ENCODE peak calls at places on chromosomes 2 and 18, in nine cellular contexts. One of them, this sample, is unnamed.

GRCh38 chr2:156930423-156930822 is 327.1 kb upstream of the GALNT5 start:
- DNase-seq in tibial artery: no peak
- DNase-seq in endothelial cell of umbilical vein: no peak
- DNase-seq in CD8-positive, alpha-beta T cell: no peak
- DNase-seq in CD4-positive, CD25-positive, alpha-beta regulatory T cell: no peak
- DNase-seq in Peyer's patch: no peak
- DNase-seq in left ventricle myocardium inferior: no peak
- DNase-seq in H9: no peak
- DNase-seq in neural progenitor cell: no peak
- DNase-seq in this sample: no peak

GRCh38 chr2:84338069-84338468 is 121.0 kb downstream of the SUCLG1 start:
- DNase-seq in tibial artery: no peak
- DNase-seq in endothelial cell of umbilical vein: no peak
- DNase-seq in CD8-positive, alpha-beta T cell: no peak
- DNase-seq in CD4-positive, CD25-positive, alpha-beta regulatory T cell: no peak
- DNase-seq in Peyer's patch: no peak
- DNase-seq in left ventricle myocardium inferior: no peak
- DNase-seq in H9: no peak
- DNase-seq in neural progenitor cell: no peak
- DNase-seq in this sample: no peak

GRCh38 chr18:76524900-76525698 is 30.1 kb upstream of the ZNF516 start:
- DNase-seq in tibial artery: no peak
- DNase-seq in endothelial cell of umbilical vein: no peak
- DNase-seq in CD8-positive, alpha-beta T cell: no peak
- DNase-seq in CD4-positive, CD25-positive, alpha-beta regulatory T cell: no peak
- DNase-seq in Peyer's patch: no peak
- DNase-seq in left ventricle myocardium inferior: no peak
- DNase-seq in H9: no peak
- DNase-seq in neural progenitor cell: peak; percentile 71
- DNase-seq in this sample: no peak

GRCh38 chr2:24189551-24189950 is 14.7 kb downstream of the FAM228A start:
- DNase-seq in tibial artery: no peak
- DNase-seq in endothelial cell of umbilical vein: no peak
- DNase-seq in CD8-positive, alpha-beta T cell: no peak
- DNase-seq in CD4-positive, CD25-positive, alpha-beta regulatory T cell: no peak
- DNase-seq in Peyer's patch: no peak
- DNase-seq in left ventricle myocardium inferior: no peak
- DNase-seq in H9: no peak
- DNase-seq in neural progenitor cell: no peak
- DNase-seq in this sample: no peak

GRCh38 chr2:234544659-234545611 is 48.1 kb upstream of the ARL4C start:
- DNase-seq in tibial artery: peak; percentile 36
- DNase-seq in endothelial cell of umbilical vein: peak; percentile 38
- DNase-seq in CD8-positive, alpha-beta T cell: peak; percentile 69
- DNase-seq in CD4-positive, CD25-positive, alpha-beta regulatory T cell: peak; percentile 78
- DNase-seq in Peyer's patch: peak; percentile 85
- DNase-seq in left ventricle myocardium inferior: peak; percentile 33
- DNase-seq in H9: peak; percentile 89
- DNase-seq in neural progenitor cell: peak; percentile 86
- DNase-seq in this sample: no peak

GRCh38 chr18:25805323-25805722 is 285.1 kb downstream of the SS18 start:
- DNase-seq in tibial artery: peak; percentile 48
- DNase-seq in endothelial cell of umbilical vein: no peak
- DNase-seq in CD8-positive, alpha-beta T cell: no peak
- DNase-seq in CD4-positive, CD25-positive, alpha-beta regulatory T cell: no peak
- DNase-seq in Peyer's patch: no peak
- DNase-seq in left ventricle myocardium inferior: no peak
- DNase-seq in H9: no peak
- DNase-seq in neural progenitor cell: no peak
- DNase-seq in this sample: no peak

GRCh38 chr18:5197461-5197860 is 404 bp upstream of the AKAIN1 start:
- DNase-seq in tibial artery: no peak
- DNase-seq in endothelial cell of umbilical vein: no peak
- DNase-seq in CD8-positive, alpha-beta T cell: no peak
- DNase-seq in CD4-positive, CD25-positive, alpha-beta regulatory T cell: no peak
- DNase-seq in Peyer's patch: no peak
- DNase-seq in left ventricle myocardium inferior: no peak
- DNase-seq in H9: peak; percentile 43
- DNase-seq in neural progenitor cell: no peak
- DNase-seq in this sample: no peak

GRCh38 chr18:42137671-42138375 is 182.8 kb downstream of the PIK3C3 start:
- DNase-seq in tibial artery: no peak
- DNase-seq in endothelial cell of umbilical vein: no peak
- DNase-seq in CD8-positive, alpha-beta T cell: no peak
- DNase-seq in CD4-positive, CD25-positive, alpha-beta regulatory T cell: no peak
- DNase-seq in Peyer's patch: no peak
- DNase-seq in left ventricle myocardium inferior: no peak
- DNase-seq in H9: no peak
- DNase-seq in neural progenitor cell: no peak
- DNase-seq in this sample: no peak

DNA sequence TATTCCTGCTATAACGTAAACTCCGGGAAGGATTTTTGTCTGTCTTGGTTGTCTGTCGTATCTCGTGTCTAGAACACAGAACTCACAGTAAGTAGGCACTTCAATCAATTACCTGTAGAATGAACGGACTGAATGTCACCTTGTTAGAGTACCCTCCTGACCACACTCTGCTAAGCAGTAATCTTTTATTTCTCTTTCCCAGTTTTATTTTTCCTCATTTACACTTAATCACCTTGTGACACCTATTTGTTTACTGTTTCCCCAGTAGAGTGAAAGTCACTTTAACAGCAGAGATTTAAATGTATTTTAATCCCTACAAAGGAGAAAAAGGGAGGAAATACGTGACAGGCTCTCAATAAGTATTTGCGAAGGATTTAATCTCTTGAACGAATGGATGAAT is 514 bp upstream of the EPB41L5 start:
- DNase-seq in tibial artery: no peak
- DNase-seq in endothelial cell of umbilical vein: no peak
- DNase-seq in CD8-positive, alpha-beta T cell: no peak
- DNase-seq in CD4-positive, CD25-positive, alpha-beta regulatory T cell: no peak
- DNase-seq in Peyer's patch: no peak
- DNase-seq in left ventricle myocardium inferior: no peak
- DNase-seq in H9: no peak
- DNase-seq in neural progenitor cell: no peak
- DNase-seq in this sample: no peak
- H3K27ac ChIP-seq in tibial artery: peak overlapping the region; percentile 90
- H3K27ac ChIP-seq in endothelial cell of umbilical vein: no peak overlapping the region
- H3K27ac ChIP-seq in CD8-positive, alpha-beta T cell: peak overlapping the region; percentile 32
- H3K27ac ChIP-seq in CD4-positive, CD25-positive, alpha-beta regulatory T cell: peak overlapping the region; percentile 52
- H3K27ac ChIP-seq in Peyer's patch: peak overlapping the region; percentile 84
- H3K27ac ChIP-seq in left ventricle myocardium inferior: peak overlapping the region; percentile 90
- H3K27ac ChIP-seq in H9: no peak overlapping the region
- H3K27ac ChIP-seq in neural progenitor cell: no peak overlapping the region
- H3K27ac ChIP-seq in this sample: peak overlapping the region; percentile 30

DNA sequence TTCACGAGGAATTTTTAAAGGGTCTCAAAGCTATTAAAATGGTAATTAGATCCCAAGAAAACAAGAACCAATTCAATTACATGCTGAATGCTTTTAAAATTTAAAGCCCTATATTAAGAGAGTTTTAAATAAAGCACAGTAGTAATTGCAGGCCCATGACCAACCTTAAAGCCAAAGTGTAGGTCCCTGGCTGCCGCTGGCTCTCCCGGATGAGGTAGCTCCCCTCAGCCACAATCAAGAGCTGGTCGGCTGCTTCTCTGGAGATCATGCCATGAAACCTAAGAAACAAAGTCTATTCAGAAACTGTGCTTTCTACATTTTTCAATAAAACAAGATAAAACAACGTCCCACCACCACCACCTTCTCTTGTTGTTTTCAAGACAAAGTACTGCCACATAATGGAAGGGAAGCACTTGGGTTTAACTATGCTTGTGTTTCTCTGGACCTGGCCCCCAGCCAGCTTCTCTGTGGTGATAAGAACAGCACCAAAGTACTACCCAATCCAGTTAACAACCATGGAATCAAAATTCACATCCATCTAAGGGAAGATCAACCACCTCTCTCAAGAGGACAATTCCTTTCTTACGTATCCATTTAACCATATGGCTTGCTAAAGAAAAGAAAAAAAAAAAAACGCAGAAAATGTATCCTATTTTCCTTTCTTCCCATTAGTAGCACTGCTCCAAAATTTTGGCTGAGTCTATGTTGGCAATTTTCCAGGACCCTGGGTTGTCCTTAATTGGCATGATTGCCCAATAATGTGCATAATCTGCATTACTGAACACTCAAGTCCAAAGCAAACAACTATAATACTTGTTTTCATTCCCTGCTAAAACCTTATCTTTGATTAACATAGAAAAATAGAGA is 90.1 kb downstream of the CHN1 start:
- DNase-seq in tibial artery: peak; percentile 39
- DNase-seq in endothelial cell of umbilical vein: peak; percentile 45
- DNase-seq in CD8-positive, alpha-beta T cell: no peak
- DNase-seq in CD4-positive, CD25-positive, alpha-beta regulatory T cell: no peak
- DNase-seq in Peyer's patch: no peak
- DNase-seq in left ventricle myocardium inferior: peak; percentile 51
- DNase-seq in H9: no peak
- DNase-seq in neural progenitor cell: no peak
- DNase-seq in this sample: no peak
- H3K27ac ChIP-seq in tibial artery: no peak overlapping the region
- H3K27ac ChIP-seq in endothelial cell of umbilical vein: no peak overlapping the region
- H3K27ac ChIP-seq in CD8-positive, alpha-beta T cell: no peak overlapping the region
- H3K27ac ChIP-seq in CD4-positive, CD25-positive, alpha-beta regulatory T cell: no peak overlapping the region
- H3K27ac ChIP-seq in Peyer's patch: no peak overlapping the region
- H3K27ac ChIP-seq in left ventricle myocardium inferior: no peak overlapping the region
- H3K27ac ChIP-seq in H9: no peak overlapping the region
- H3K27ac ChIP-seq in neural progenitor cell: peak overlapping the region; percentile 23
- H3K27ac ChIP-seq in this sample: peak overlapping the region; percentile 14

DNA sequence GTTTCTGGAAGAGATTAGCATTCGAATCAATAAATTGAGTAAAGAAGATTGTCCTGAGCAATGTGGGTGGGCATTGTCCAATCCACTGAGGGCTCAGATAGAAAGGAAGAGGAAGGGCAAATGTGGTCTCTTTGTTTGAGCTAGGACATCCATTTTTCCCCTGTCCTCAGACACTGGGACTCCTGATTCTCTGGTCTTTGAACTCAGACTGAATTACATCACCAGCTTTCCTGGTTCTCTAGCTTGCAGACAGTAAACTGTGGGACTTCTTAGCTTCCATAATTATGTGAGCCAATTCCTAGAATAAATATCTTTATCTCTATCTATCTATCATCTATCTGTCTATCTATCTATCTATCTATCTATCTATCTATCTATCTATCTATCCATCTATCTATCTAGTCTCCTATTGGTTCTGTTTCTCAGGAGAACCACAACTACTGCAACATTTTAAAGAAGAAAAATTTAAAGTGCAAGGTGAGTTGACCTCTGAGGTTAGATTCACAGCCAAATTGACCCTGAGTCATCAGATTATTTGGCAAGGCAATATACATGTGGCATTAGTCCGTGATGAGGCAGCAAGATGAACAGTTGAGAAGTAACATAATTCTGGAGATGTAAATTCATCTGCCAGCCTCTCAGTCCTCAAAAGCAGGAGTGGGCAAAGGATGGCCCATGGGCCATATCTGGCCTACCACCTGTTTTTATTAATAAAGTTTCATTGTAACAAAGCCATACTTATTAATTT is 191.4 kb downstream of the PDE11A start:
- DNase-seq in tibial artery: no peak
- DNase-seq in endothelial cell of umbilical vein: no peak
- DNase-seq in CD8-positive, alpha-beta T cell: no peak
- DNase-seq in CD4-positive, CD25-positive, alpha-beta regulatory T cell: no peak
- DNase-seq in Peyer's patch: no peak
- DNase-seq in left ventricle myocardium inferior: no peak
- DNase-seq in H9: no peak
- DNase-seq in neural progenitor cell: no peak
- DNase-seq in this sample: no peak
- H3K27ac ChIP-seq in tibial artery: no peak overlapping the region
- H3K27ac ChIP-seq in endothelial cell of umbilical vein: no peak overlapping the region
- H3K27ac ChIP-seq in CD8-positive, alpha-beta T cell: no peak overlapping the region
- H3K27ac ChIP-seq in CD4-positive, CD25-positive, alpha-beta regulatory T cell: no peak overlapping the region
- H3K27ac ChIP-seq in Peyer's patch: peak overlapping the region; percentile 38
- H3K27ac ChIP-seq in left ventricle myocardium inferior: peak overlapping the region; percentile 71
- H3K27ac ChIP-seq in H9: no peak overlapping the region
- H3K27ac ChIP-seq in neural progenitor cell: no peak overlapping the region
- H3K27ac ChIP-seq in this sample: no peak overlapping the region

GRCh38 chr2:27714851-27715291 is 51.2 kb downstream of the SLC4A1AP start:
- DNase-seq in tibial artery: no peak
- DNase-seq in endothelial cell of umbilical vein: no peak
- DNase-seq in CD8-positive, alpha-beta T cell: no peak
- DNase-seq in CD4-positive, CD25-positive, alpha-beta regulatory T cell: no peak
- DNase-seq in Peyer's patch: no peak
- DNase-seq in left ventricle myocardium inferior: no peak
- DNase-seq in H9: no peak
- DNase-seq in neural progenitor cell: peak; percentile 19
- DNase-seq in this sample: no peak

GRCh38 chr2:27716301-27717069 is 52.8 kb downstream of the SLC4A1AP start:
- DNase-seq in tibial artery: no peak
- DNase-seq in endothelial cell of umbilical vein: no peak
- DNase-seq in CD8-positive, alpha-beta T cell: no peak
- DNase-seq in CD4-positive, CD25-positive, alpha-beta regulatory T cell: no peak
- DNase-seq in Peyer's patch: no peak
- DNase-seq in left ventricle myocardium inferior: no peak
- DNase-seq in H9: peak; percentile 59
- DNase-seq in neural progenitor cell: peak; percentile 32
- DNase-seq in this sample: no peak

GRCh38 chr2:27714053-27714452 is 50.4 kb downstream of the SLC4A1AP start:
- DNase-seq in tibial artery: no peak
- DNase-seq in endothelial cell of umbilical vein: no peak
- DNase-seq in CD8-positive, alpha-beta T cell: no peak
- DNase-seq in CD4-positive, CD25-positive, alpha-beta regulatory T cell: no peak
- DNase-seq in Peyer's patch: no peak
- DNase-seq in left ventricle myocardium inferior: no peak
- DNase-seq in H9: no peak
- DNase-seq in neural progenitor cell: no peak
- DNase-seq in this sample: no peak

GRCh38 chr2:27715318-27716165 is 51.9 kb downstream of the SLC4A1AP start:
- DNase-seq in tibial artery: peak; percentile 58
- DNase-seq in endothelial cell of umbilical vein: no peak
- DNase-seq in CD8-positive, alpha-beta T cell: peak; percentile 27
- DNase-seq in CD4-positive, CD25-positive, alpha-beta regulatory T cell: peak; percentile 56
- DNase-seq in Peyer's patch: no peak
- DNase-seq in left ventricle myocardium inferior: peak; percentile 79
- DNase-seq in H9: no peak
- DNase-seq in neural progenitor cell: peak; percentile 54
- DNase-seq in this sample: no peak

GRCh38 chr2:27717070-27717453 is 53.4 kb downstream of the SLC4A1AP start:
- DNase-seq in tibial artery: no peak
- DNase-seq in endothelial cell of umbilical vein: no peak
- DNase-seq in CD8-positive, alpha-beta T cell: no peak
- DNase-seq in CD4-positive, CD25-positive, alpha-beta regulatory T cell: no peak
- DNase-seq in Peyer's patch: no peak
- DNase-seq in left ventricle myocardium inferior: peak; percentile 50
- DNase-seq in H9: no peak
- DNase-seq in neural progenitor cell: no peak
- DNase-seq in this sample: no peak
- H3K27ac ChIP-seq in tibial artery: peak overlapping the region; percentile 95
- H3K27ac ChIP-seq in endothelial cell of umbilical vein: no peak overlapping the region
- H3K27ac ChIP-seq in CD8-positive, alpha-beta T cell: no peak overlapping the region
- H3K27ac ChIP-seq in CD4-positive, CD25-positive, alpha-beta regulatory T cell: no peak overlapping the region
- H3K27ac ChIP-seq in Peyer's patch: no peak overlapping the region
- H3K27ac ChIP-seq in left ventricle myocardium inferior: peak overlapping the region; percentile 96
- H3K27ac ChIP-seq in H9: no peak overlapping the region
- H3K27ac ChIP-seq in neural progenitor cell: no peak overlapping the region
- H3K27ac ChIP-seq in this sample: no peak overlapping the region

This sample was measured in caudate nucleus.